ENCODE peak calls at places on chromosome 9, in six cellular contexts. F, H, X, Q, J and P are unnamed samples.

GRCh38 chr9:98993570-98993945 is 49.9 kb downstream of the COL15A1 start:
- DNase-seq in F (peak; percentile 53), H (no peak), X (no peak), Q (no peak), J (no peak), P (no peak)

GRCh38 chr9:121308765-121309164 is 40.8 kb downstream of the GSN start:
- DNase-seq in F (no peak), H (no peak), X (no peak), Q (no peak), J (no peak), P (no peak)

GRCh38 chr9:37922391-37923120 is 18.6 kb upstream of the SLC25A51 start:
- DNase-seq in F (no peak), H (no peak), X (no peak), Q (no peak), J (no peak), P (no peak)

GRCh38 chr9:93002700-93003099 is 55.4 kb downstream of the FGD3 start:
- DNase-seq in F (no peak), H (no peak), X (no peak), Q (no peak), J (no peak), P (no peak)

GRCh38 chr9:89002987-89003386 is 11.7 kb downstream of the S1PR3 start:
- DNase-seq in F (no peak), H (no peak), X (no peak), Q (no peak), J (no peak), P (no peak)

GRCh38 chr9:130626249-130626982 is 38.0 kb upstream of the PRDM12 start:
- DNase-seq in F (no peak), H (no peak), X (peak; percentile 33), Q (no peak), J (no peak), P (no peak)

GRCh38 chr9:108889649-108890067 is 27.6 kb downstream of the ACTL7A start:
- DNase-seq in F (no peak), H (peak; percentile 80), X (peak; percentile 10), Q (no peak), J (peak; percentile 36), P (no peak)

GRCh38 chr9:42852133-42852532 is 668.7 kb downstream of the SPATA31A6 start:
- DNase-seq in F (no peak), H (peak; percentile 52), X (peak; percentile 71), Q (peak; percentile 44), J (peak; percentile 29), P (peak; percentile 90)

GRCh38 chr9:107624216-107624948 is 134.8 kb upstream of the KLF4 start:
- DNase-seq in F (no peak), H (no peak), X (no peak), Q (no peak), J (no peak), P (no peak)

GRCh38 chr9:132472199-132472598 is 62.2 kb downstream of the CFAP77 start:
- DNase-seq in F (no peak), H (no peak), X (no peak), Q (no peak), J (no peak), P (no peak)

GRCh38 chr9:99004115-99004514 is 60.4 kb downstream of the COL15A1 start:
- DNase-seq in F (no peak), H (no peak), X (no peak), Q (no peak), J (no peak), P (no peak)

GRCh38 chr9:107336718-107337360 is 53.8 kb downstream of the RAD23B start:
- DNase-seq in F (no peak), H (no peak), X (no peak), Q (no peak), J (no peak), P (no peak)

GRCh38 chr9:99873943-99874584 is 32.4 kb upstream of the STX17 start:
- DNase-seq in F (no peak), H (no peak), X (no peak), Q (no peak), J (no peak), P (no peak)

GRCh38 chr9:136204838-136205706 is at the start of gene LHX3:
- DNase-seq in F (no peak), H (no peak), X (peak; percentile 84), Q (no peak), J (no peak), P (peak; percentile 69)

GRCh38 chr9:93646640-93647178 is 70.3 kb downstream of the PHF2 start:
- DNase-seq in F (no peak), H (no peak), X (no peak), Q (no peak), J (no peak), P (peak; percentile 7)

GRCh38 chr9:85527331-85528015 is 214.3 kb downstream of the AGTPBP1 start:
- DNase-seq in F (no peak), H (no peak), X (no peak), Q (no peak), J (no peak), P (no peak)

GRCh38 chr9:21110708-21111576 is 30.7 kb downstream of the IFNW1 start:
- DNase-seq in F (peak; percentile 44), H (peak; percentile 61), X (peak; percentile 88), Q (no peak), J (no peak), P (no peak)

GRCh38 chr9:99269429-99269828 is 47.3 kb downstream of the SEC61B start:
- DNase-seq in F (no peak), H (no peak), X (no peak), Q (no peak), J (no peak), P (no peak)

GRCh38 chr9:115367780-115368179 is 249.8 kb upstream of the TNC start:
- DNase-seq in F (no peak), H (no peak), X (no peak), Q (no peak), J (no peak), P (no peak)

GRCh38 chr9:35579130-35579529 is 25.9 kb upstream of the TESK1 start:
- DNase-seq in F (peak; percentile 35), H (no peak), X (no peak), Q (no peak), J (no peak), P (no peak)

GRCh38 chr9:115111854-115112253 is 6.1 kb downstream of the TNC start:
- DNase-seq in F (no peak), H (no peak), X (no peak), Q (no peak), J (no peak), P (no peak)

GRCh38 chr9:128216781-128217553 is 13.8 kb downstream of the DNM1 start:
- DNase-seq in F (no peak), H (no peak), X (no peak), Q (no peak), J (no peak), P (no peak)

GRCh38 chr9:81375461-81376100 is 313.8 kb downstream of the TLE1 start:
- DNase-seq in F (no peak), H (no peak), X (no peak), Q (no peak), J (no peak), P (no peak)

GRCh38 chr9:115098226-115098965 is 19.6 kb downstream of the TNC start:
- DNase-seq in F (no peak), H (no peak), X (peak; percentile 33), Q (no peak), J (no peak), P (no peak)

GRCh38 chr9:12822111-12822510 is 47.3 kb downstream of the LURAP1L start:
- DNase-seq in F (no peak), H (no peak), X (no peak), Q (no peak), J (no peak), P (no peak)

GRCh38 chr9:70587143-70587710 is 172.8 kb upstream of the KLF9 start:
- DNase-seq in F (no peak), H (no peak), X (no peak), Q (no peak), J (no peak), P (no peak)

GRCh38 chr9:136100700-136101614 is 5.9 kb upstream of the NACC2 start:
- DNase-seq in F (no peak), H (no peak), X (peak; percentile 80), Q (no peak), J (peak; percentile 77), P (peak; percentile 86)

GRCh38 chr9:73402081-73403028 is 250.7 kb downstream of the ANXA1 start:
- DNase-seq in F (no peak), H (no peak), X (no peak), Q (no peak), J (no peak), P (no peak)

GRCh38 chr9:76296561-76297276 is 97.5 kb downstream of the RFK start:
- DNase-seq in F (no peak), H (no peak), X (no peak), Q (no peak), J (no peak), P (no peak)

GRCh38 chr9:107213561-107214028 is 69.5 kb upstream of the RAD23B start:
- DNase-seq in F (peak; percentile 76), H (peak; percentile 78), X (no peak), Q (peak; percentile 5), J (peak; percentile 8), P (no peak)

DNA sequence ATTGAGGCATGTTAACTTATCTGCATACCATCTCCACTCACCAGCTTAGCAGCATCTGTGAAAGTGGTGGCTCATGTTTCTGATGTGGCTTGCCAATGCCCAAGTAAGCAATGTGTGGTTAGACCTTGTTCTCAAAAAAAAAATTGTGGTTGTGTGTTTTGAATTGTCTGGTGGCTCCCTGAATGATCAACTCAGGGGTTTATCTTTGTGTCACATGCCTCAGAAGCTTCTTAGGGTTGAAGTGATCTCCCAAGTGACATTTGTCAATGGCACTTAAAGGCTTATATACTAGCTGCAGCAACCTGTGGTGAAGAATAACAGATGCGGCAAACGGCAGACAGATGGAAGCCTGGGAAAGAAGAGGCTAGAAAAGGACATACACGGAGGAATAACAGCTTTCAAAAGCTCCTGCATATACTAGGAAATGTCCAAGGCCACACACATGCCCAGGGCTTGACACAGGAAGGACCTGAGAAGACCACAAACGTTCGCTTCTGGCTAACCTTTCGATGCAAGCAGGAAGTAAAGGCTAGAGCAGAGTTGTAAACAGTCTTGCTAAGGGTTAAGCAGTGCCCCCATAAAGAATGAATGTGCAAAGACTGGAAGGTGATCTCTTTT is 42.2 kb upstream of the FSD1L start:
- DNase-seq in F (peak; percentile 85), H (no peak), X (no peak), Q (no peak), J (no peak), P (no peak)
- TF ChIP-seq CREB1 in F (peak; percentile 20), H (no peak), X (no peak), Q (no peak), J (no peak), P (no peak)

DNA sequence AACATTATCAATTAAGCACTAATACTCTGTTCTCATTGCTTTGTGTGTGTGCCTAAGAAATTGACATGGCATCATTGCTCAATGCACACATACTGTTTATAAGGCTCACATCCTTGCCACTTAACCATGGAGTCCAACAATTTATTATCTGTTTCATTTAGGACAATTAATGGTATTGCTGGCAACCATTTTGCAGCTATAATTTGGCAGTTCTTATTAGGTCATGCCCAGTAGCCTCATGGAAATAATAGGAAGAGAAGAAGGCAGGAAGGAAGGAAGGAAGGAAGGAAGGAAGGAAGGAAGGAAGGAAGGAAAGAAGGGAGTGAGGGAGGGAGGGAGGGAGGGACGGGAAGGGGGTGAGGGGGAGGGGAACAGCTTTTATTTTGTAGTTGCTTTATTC is 285.5 kb upstream of the SLC24A2 start:
- DNase-seq in F (no peak), H (no peak), X (no peak), Q (no peak), J (no peak), P (no peak)
- TF ChIP-seq CREB1 in F (no peak), H (no peak), X (no peak), Q (no peak), J (no peak), P (no peak)

GRCh38 chr9:78365979-78366697 is 69.2 kb downstream of the PSAT1 start:
- DNase-seq in F (no peak), H (no peak), X (peak; percentile 23), Q (no peak), J (no peak), P (no peak)
- TF ChIP-seq CREB1 in F (no peak), H (no peak), X (no peak), Q (no peak), J (no peak), P (no peak)

GRCh38 chr9:116491219-116491618 is 195.9 kb upstream of the TRIM32 start:
- DNase-seq in F (no peak), H (no peak), X (peak; percentile 51), Q (no peak), J (no peak), P (no peak)
- TF ChIP-seq CREB1 in F (no peak), H (no peak), X (no peak), Q (no peak), J (no peak), P (no peak)